ENCODE peak calls at places on chromosomes 7 and 10, in four cellular contexts. F, T, W and Z are unnamed samples.

GRCh38 chr10:8061274-8062211 is 7.1 kb downstream of the GATA3 start:
- DNase-seq in T (no peak), F (no peak), W (no peak), Z (no peak)

GRCh38 chr7:37987732-37988131 is 67.3 kb downstream of the EPDR1 start:
- DNase-seq in T (no peak), W (no peak), F (no peak), Z (no peak)

GRCh38 chr10:3749597-3750351 is 35.2 kb downstream of the KLF6 start:
- DNase-seq in F (no peak), T (peak), W (no peak), Z (no peak)

GRCh38 chr7:128672927-128673517 is 930 bp downstream of the GARIN1A start:
- DNase-seq in T (no peak), F (no peak), W (no peak), Z (peak)

GRCh38 chr10:78360284-78360683 is 326.6 kb downstream of the RPS24 start:
- DNase-seq in F (no peak), W (no peak), T (no peak), Z (no peak)

GRCh38 chr7:158432369-158433270 is 155.0 kb downstream of the PTPRN2 start:
- DNase-seq in W (peak), F (no peak), T (peak), Z (peak)

GRCh38 chr7:2601907-2602735 is 29.7 kb upstream of the TTYH3 start:
- DNase-seq in F (no peak), W (no peak), T (no peak), Z (peak)

GRCh38 chr10:96090463-96090800 is 39.7 kb upstream of the ZNF518A start:
- DNase-seq in F (no peak), W (no peak), T (no peak), Z (no peak)

GRCh38 chr7:77802557-77803410 is 4.2 kb downstream of the PHTF2 start:
- DNase-seq in F (no peak), W (no peak), T (no peak), Z (no peak)

GRCh38 chr7:69567790-69568189 is 30.5 kb upstream of the AUTS2 start:
- DNase-seq in T (no peak), W (no peak), F (no peak), Z (no peak)

GRCh38 chr7:51154201-51154600 is 162.4 kb downstream of the COBL start:
- DNase-seq in W (no peak), T (no peak), F (no peak), Z (no peak)

GRCh38 chr7:155455776-155456516 is 2.0 kb upstream of the EN2 start:
- DNase-seq in W (no peak), F (no peak), T (no peak), Z (peak)

GRCh38 chr7:138813945-138814344 is 15.9 kb upstream of the ATP6V0A4 start:
- DNase-seq in W (no peak), F (no peak), T (no peak), Z (no peak)

GRCh38 chr7:36986429-36987362 is 262.4 kb upstream of the AOAH start:
- DNase-seq in F (no peak), W (peak), T (peak), Z (peak)

GRCh38 chr7:123126171-123126570 is 73.6 kb downstream of the SLC13A1 start:
- DNase-seq in F (no peak), W (no peak), T (no peak), Z (no peak)

GRCh38 chr10:19974554-19974953 is 158.3 kb downstream of the PLXDC2 start:
- DNase-seq in F (no peak), W (no peak), T (no peak), Z (no peak)

GRCh38 chr7:17408245-17408903 is 109.9 kb downstream of the AHR start:
- DNase-seq in F (no peak), W (peak), T (peak), Z (no peak)

GRCh38 chr7:92695308-92696261 is 105.4 kb upstream of the FAM133B start:
- DNase-seq in F (no peak), T (peak), W (peak), Z (no peak)

GRCh38 chr10:92845926-92846325 is 2.4 kb upstream of the EXOC6 start:
- DNase-seq in W (no peak), F (no peak), T (no peak), Z (no peak)

GRCh38 chr7:42065942-42066341 is 171.1 kb downstream of the GLI3 start:
- DNase-seq in T (no peak), F (no peak), W (no peak), Z (no peak)

GRCh38 chr10:121900443-121901174 is 27.2 kb downstream of the ATE1 start:
- DNase-seq in W (peak), F (no peak), T (peak), Z (peak)

GRCh38 chr10:7363700-7364099 is 47.1 kb downstream of the SFMBT2 start:
- DNase-seq in F (no peak), T (no peak), W (no peak), Z (no peak)

GRCh38 chr7:77216233-77216632 is 16.6 kb upstream of the FGL2 start:
- DNase-seq in F (no peak), W (no peak), T (no peak), Z (no peak)

GRCh38 chr7:128359336-128359735 is 2.2 kb downstream of the PRRT4 start:
- DNase-seq in F (no peak), T (no peak), W (no peak), Z (no peak)

GRCh38 chr7:33986456-33986855 is 81.1 kb downstream of the BMPER start:
- DNase-seq in W (no peak), T (no peak), F (no peak), Z (no peak)

GRCh38 chr10:20254078-20254477 is 437.8 kb downstream of the PLXDC2 start:
- DNase-seq in W (no peak), F (no peak), T (no peak), Z (no peak)

GRCh38 chr7:55247466-55247865 is 117.7 kb upstream of the LANCL2 start:
- DNase-seq in W (no peak), T (no peak), F (no peak), Z (no peak)

GRCh38 chr10:110636932-110637557 is 7.1 kb upstream of the RBM20 start:
- DNase-seq in F (no peak), W (no peak), T (peak), Z (peak)

GRCh38 chr10:46544989-46545791 is 11.3 kb downstream of the GPRIN2 start:
- DNase-seq in F (no peak), T (no peak), W (peak), Z (peak)

GRCh38 chr10:46541735-46542566 is 14.5 kb downstream of the GPRIN2 start:
- DNase-seq in W (peak), T (no peak), F (no peak), Z (peak)

GRCh38 chr10:46541017-46541661 is 15.3 kb downstream of the GPRIN2 start:
- DNase-seq in F (no peak), W (peak), T (no peak), Z (peak)

GRCh38 chr10:46542567-46543323 is 13.7 kb downstream of the GPRIN2 start:
- DNase-seq in F (no peak), W (no peak), T (no peak), Z (no peak)

DNA sequence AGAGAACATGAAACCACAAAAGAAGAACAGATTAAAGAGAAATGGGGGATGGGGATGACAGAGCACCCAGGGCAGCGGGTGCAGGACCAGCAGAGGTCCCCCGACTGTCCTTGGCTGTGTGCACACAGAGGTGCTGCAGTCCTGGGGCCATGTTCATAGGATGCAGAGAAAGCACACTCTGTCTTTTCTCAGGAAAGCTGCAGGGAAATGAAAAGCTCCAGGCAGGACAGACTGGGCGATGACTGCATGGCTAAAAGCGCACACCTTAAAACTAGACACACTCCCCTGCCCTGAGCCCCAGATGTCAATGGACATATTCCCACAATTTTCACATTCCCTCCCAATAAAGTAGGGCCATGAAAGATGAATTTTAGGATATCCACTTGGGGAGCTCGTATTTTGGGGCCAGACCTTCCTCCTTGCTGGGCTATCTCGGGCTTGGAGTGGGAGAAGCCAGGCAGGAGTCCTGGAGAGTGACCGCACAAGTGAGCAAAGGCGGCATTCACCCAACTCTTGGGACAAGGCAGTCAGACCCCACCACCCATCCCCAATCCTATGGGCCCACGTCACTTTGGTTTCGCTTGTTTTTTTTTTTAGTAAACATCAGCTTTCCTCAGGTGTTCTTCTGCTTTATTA is 13.0 kb downstream of the GPRIN2 start:
- DNase-seq in T (no peak), W (no peak), F (no peak), Z (peak)
- TF ChIP-seq PBX3 in T (no peak), W (no peak), F (no peak), Z (no peak)

GRCh38 chr10:42816917-42817316 is 34.3 kb downstream of the BMS1 start:
- DNase-seq in F (no peak), T (no peak), W (no peak), Z (no peak)

GRCh38 chr10:42809670-42810069 is 27.1 kb downstream of the BMS1 start:
- DNase-seq in W (no peak), F (no peak), T (no peak), Z (no peak)

DNA sequence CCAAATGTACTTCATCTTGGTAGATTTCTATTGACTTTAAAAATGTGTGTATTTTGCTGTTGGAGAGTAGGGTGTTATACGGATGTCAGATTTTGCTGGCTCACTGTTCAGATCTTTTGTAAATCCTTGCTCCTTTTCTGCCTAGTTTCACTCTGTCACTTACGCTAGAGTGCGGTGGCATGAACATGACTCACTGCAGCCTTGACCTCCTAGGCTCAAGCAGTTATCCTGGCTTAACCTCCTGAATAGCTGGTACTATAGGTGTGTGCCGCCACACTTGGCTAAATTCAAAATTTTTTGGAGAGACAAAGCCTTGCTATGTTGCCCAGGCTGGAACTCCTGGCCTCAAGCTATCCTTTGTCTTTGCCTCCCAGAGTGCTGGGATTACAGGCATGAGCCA is 29.4 kb downstream of the BMS1 start:
- DNase-seq in T (no peak), F (no peak), W (no peak), Z (no peak)
- TF ChIP-seq RFX5 in T (no peak), F (no peak), W (no peak), Z (no peak)

GRCh38 chr10:119030421-119031250 is 1.1 kb downstream of the NANOS1 start:
- DNase-seq in F (peak), W (no peak), T (peak), Z (peak)
- TF ChIP-seq PBX3 in F (no peak), W (no peak), T (no peak), Z (no peak)

GRCh38 chr10:15672469-15672868 is 47.3 kb downstream of the ITGA8 start:
- DNase-seq in T (no peak), F (no peak), W (no peak), Z (no peak)
- TF ChIP-seq RFX5 in T (no peak), F (no peak), W (no peak), Z (no peak)

GRCh38 chr7:101120315-101120714 is 6.6 kb upstream of the SERPINE1 start:
- DNase-seq in F (no peak), W (no peak), T (no peak), Z (no peak)
- TF ChIP-seq PBX3 in F (no peak), W (no peak), T (no peak), Z (no peak)

GRCh38 chr7:67407351-67407750 is 410.7 kb downstream of the TYW1 start:
- DNase-seq in F (no peak), W (no peak), T (no peak), Z (no peak)
- TF ChIP-seq RFX5 in F (no peak), W (no peak), T (no peak), Z (no peak)

GRCh38 chr10:116763440-116763839 is 21.1 kb upstream of the HSPA12A start:
- DNase-seq in F (no peak), T (peak), W (no peak), Z (no peak)

GRCh38 chr10:116767235-116767634 is 24.9 kb upstream of the HSPA12A start:
- DNase-seq in W (peak), T (no peak), F (no peak), Z (no peak)

GRCh38 chr10:116764979-116765378 is 22.6 kb upstream of the HSPA12A start:
- DNase-seq in W (no peak), T (no peak), F (no peak), Z (no peak)

GRCh38 chr10:116766241-116767198 is 24.2 kb upstream of the HSPA12A start:
- DNase-seq in T (no peak), W (no peak), F (no peak), Z (no peak)

DNA sequence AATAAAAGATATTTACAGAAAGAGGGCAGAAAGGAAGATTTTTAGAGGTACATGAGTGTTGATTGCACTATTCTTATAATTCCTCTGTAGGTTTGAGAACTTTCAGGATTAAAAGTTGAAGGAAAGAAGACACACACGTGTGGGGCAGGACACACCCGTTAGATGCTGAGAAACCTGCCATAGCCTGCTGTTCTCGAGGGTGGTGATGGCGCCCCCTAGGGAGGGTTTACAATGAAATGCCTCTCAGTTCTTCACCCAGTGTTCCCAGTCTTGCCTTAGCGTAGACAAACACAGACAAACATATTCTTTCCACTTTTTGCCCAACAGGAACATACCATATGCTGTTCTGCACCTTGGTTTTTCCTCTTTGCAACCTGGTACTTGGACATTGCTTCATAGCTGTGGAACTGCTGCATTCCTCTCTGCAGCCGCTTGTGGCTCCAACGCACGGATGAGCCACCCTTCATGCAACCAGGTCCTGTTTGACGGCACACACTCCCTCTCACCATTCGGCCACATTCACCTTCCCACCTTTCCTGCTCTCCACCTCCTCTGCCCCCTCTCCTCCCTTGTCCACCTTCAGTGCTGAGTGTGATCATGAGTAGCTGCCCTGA is 23.3 kb upstream of the HSPA12A start:
- DNase-seq in F (no peak), T (no peak), W (no peak), Z (no peak)
- TF ChIP-seq PBX3 in F (no peak), T (no peak), W (no peak), Z (no peak)

DNA sequence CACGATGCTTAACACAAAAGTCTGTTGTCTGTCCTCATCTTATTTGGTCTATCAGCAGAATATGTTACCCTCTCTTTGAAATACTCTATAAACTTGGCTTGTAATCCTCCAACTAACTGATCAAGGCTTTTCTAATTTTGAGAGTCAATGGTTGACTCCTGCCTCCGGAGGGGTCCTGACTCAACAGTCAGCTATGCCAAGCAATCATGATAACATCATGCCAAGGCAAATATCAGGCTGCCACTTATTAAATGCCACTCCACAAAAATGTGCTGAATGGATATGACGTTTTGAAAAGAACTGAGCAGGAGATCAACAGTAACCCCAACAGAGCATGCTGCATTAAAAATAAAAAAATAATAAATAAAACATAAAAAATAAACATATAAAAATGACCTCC is 116.1 kb downstream of the PARD3 start:
- DNase-seq in F (no peak), W (peak), T (no peak), Z (no peak)
- TF ChIP-seq RFX5 in F (no peak), W (no peak), T (no peak), Z (no peak)

DNA sequence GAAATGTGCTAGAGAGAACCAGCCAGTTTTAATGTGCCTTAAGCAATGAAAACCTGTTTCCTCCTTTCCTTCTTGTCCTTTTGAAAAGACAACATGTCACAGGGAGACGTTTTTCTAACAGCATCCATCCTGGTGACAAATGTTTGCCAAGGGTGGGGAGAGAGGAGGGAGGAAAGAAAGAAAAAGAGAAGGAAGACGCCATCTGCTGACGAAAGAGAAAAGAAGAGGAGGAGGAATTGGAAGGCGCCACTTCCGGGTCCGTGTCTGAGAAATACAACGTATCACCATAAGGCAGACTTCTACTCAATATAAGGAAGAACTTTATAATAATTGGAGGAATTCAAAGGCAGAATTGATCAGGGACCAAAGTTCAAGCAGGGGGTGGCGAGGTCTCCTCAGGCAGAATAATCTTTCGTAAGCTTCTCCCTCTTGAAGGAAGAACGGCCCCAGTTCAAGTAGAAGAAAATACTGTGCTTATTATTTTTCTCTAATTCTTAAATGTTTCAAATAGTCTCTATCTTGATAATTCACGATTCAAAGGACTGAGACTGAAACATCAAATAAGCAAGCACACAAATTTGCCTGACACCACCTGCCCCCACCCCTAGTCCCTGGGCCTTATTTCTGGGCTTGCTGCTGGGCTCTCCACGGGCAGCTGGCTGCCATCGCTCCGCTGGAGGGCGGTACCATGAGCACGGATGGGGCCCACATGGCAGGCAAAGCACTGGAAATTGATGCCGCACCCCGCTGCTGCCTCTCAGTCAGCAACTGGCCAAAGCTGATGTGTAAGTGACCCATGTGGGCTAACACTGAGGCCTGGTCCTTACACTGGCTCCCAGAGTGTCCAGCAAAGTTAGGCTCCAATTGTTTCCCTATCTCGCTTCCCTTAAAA is 273.7 kb upstream of the KLF14 start:
- DNase-seq in T (peak), F (peak), W (peak), Z (peak)
- TF ChIP-seq PBX3 in T (no peak), F (no peak), W (no peak), Z (peak)

DNA sequence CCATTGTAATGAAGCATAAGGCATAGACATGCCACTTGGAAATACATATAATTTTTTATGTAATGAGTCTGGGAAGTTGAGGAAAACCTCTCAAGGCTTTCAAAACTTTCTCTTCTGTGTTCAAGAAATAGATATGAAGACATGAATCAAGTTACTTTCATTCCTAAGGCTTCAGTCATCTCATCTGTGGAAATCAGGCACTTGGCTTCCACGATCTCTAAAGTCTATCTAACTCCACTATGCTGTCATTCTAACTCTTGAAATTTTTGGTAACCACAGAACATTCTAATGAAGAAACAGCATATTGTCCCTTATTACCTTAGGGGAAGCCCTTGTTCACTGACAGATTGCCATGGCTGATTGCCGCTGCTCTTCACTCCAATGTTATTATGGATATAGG is 242.6 kb downstream of the CNTNAP2 start:
- DNase-seq in T (no peak), W (no peak), F (no peak), Z (no peak)
- TF ChIP-seq RFX5 in T (no peak), W (no peak), F (no peak), Z (no peak)